ENCODE peak calls at places on chromosomes 6 and 20, in eight cellular contexts. O, T, L, Y, B, P, U and S are unnamed samples.

GRCh38 chr20:37293301-37293943 is 4.0 kb downstream of the MANBAL start:
- DNase-seq in O (peak), T (no peak), L (no peak), Y (no peak), B (no peak), P (no peak), U (no peak), S (no peak)

GRCh38 chr20:11229772-11230171 is 556.0 kb upstream of the JAG1 start:
- DNase-seq in O (no peak), T (no peak), L (no peak), Y (peak), B (no peak), P (no peak), U (no peak), S (peak)

GRCh38 chr20:64113444-64113775 is 6.0 kb upstream of the NPBWR2 start:
- DNase-seq in O (peak), T (no peak), L (peak), Y (no peak), B (no peak), P (no peak), U (peak), S (peak)

GRCh38 chr20:21302645-21303060 is 478 bp upstream of the XRN2 start:
- DNase-seq in O (no peak), T (no peak), L (no peak), Y (no peak), B (no peak), P (no peak), U (no peak), S (no peak)

GRCh38 chr20:11810316-11811130 is 107.2 kb upstream of the BTBD3 start:
- DNase-seq in O (no peak), T (no peak), L (no peak), Y (no peak), B (no peak), P (no peak), U (no peak), S (no peak)

GRCh38 chr20:58512808-58513552 is 2.2 kb downstream of the APCDD1L start:
- DNase-seq in O (no peak), T (no peak), L (no peak), Y (no peak), B (peak), P (no peak), U (no peak), S (no peak)

GRCh38 chr6:82861121-82861520 is 204.5 kb downstream of the UBE3D start:
- DNase-seq in O (no peak), T (no peak), L (no peak), Y (no peak), B (no peak), P (no peak), U (no peak), S (no peak)

GRCh38 chr6:25177629-25178028 is 101.5 kb upstream of the CARMIL1 start:
- DNase-seq in O (no peak), T (no peak), L (no peak), Y (no peak), B (no peak), P (no peak), U (no peak), S (no peak)

GRCh38 chr20:1283522-1284210 is 17.6 kb downstream of the SNPH start:
- DNase-seq in O (no peak), T (no peak), L (no peak), Y (no peak), B (no peak), P (no peak), U (no peak), S (no peak)

GRCh38 chr6:136969930-136970329 is 47.8 kb downstream of the SLC35D3 start:
- DNase-seq in O (no peak), T (no peak), L (no peak), Y (no peak), B (no peak), P (no peak), U (no peak), S (no peak)

GRCh38 chr20:43870484-43870883 is 44.2 kb upstream of the TOX2 start:
- DNase-seq in O (no peak), T (no peak), L (no peak), Y (no peak), B (no peak), P (no peak), U (no peak), S (no peak)

GRCh38 chr20:4159765-4160490 is 144.6 kb upstream of the RNF24 start:
- DNase-seq in O (peak), T (peak), L (no peak), Y (no peak), B (peak), P (no peak), U (no peak), S (no peak)

GRCh38 chr20:33103561-33103960 is 24.1 kb downstream of the BPIFB4 start:
- DNase-seq in O (no peak), T (no peak), L (no peak), Y (no peak), B (no peak), P (no peak), U (no peak), S (no peak)

GRCh38 chr20:46621492-46621891 is 29.8 kb downstream of the SLC13A3 start:
- DNase-seq in O (no peak), T (no peak), L (no peak), Y (no peak), B (no peak), P (no peak), U (no peak), S (no peak)

GRCh38 chr20:63648895-63649589 is 4.2 kb downstream of the STMN3 start:
- DNase-seq in O (no peak), T (no peak), L (no peak), Y (no peak), B (no peak), P (no peak), U (no peak), S (no peak)

GRCh38 chr20:40738976-40739375 is 49.9 kb upstream of the MAFB start:
- DNase-seq in O (no peak), T (no peak), L (no peak), Y (no peak), B (peak), P (no peak), U (no peak), S (no peak)

GRCh38 chr20:32823078-32823477 is 3.3 kb downstream of the MAPRE1 start:
- DNase-seq in O (no peak), T (no peak), L (no peak), Y (peak), B (no peak), P (no peak), U (no peak), S (no peak)

GRCh38 chr20:36394340-36394965 is 88.3 kb downstream of the DLGAP4 start:
- DNase-seq in O (peak), T (no peak), L (no peak), Y (no peak), B (no peak), P (no peak), U (no peak), S (no peak)

GRCh38 chr6:39086294-39086693 is 28.7 kb downstream of the SAYSD1 start:
- DNase-seq in O (no peak), T (no peak), L (no peak), Y (no peak), B (no peak), P (no peak), U (no peak), S (no peak)

GRCh38 chr6:31122803-31123706 is 2.8 kb upstream of the CDSN start:
- DNase-seq in O (no peak), T (no peak), L (no peak), Y (peak), B (no peak), P (peak), U (peak), S (peak)

GRCh38 chr6:151067684-151068596 is 171.8 kb upstream of the AKAP12 start:
- DNase-seq in O (no peak), T (no peak), L (peak), Y (peak), B (peak), P (peak), U (peak), S (peak)

GRCh38 chr6:53109612-53110011 is 39.0 kb downstream of the GCM1 start:
- DNase-seq in O (no peak), T (no peak), L (no peak), Y (no peak), B (no peak), P (no peak), U (no peak), S (no peak)

GRCh38 chr6:106724848-106725247 is 95.5 kb downstream of the QRSL1 start:
- DNase-seq in O (no peak), T (no peak), L (peak), Y (peak), B (no peak), P (no peak), U (no peak), S (no peak)

GRCh38 chr6:133992992-133993682 is 40.1 kb downstream of the TBPL1 start:
- DNase-seq in O (no peak), T (no peak), L (no peak), Y (no peak), B (no peak), P (no peak), U (no peak), S (peak)

GRCh38 chr6:134870677-134871498 is 79.0 kb downstream of the ALDH8A1 start:
- DNase-seq in O (no peak), T (no peak), L (no peak), Y (no peak), B (no peak), P (no peak), U (no peak), S (no peak)

GRCh38 chr20:57476641-57477461 is 48.1 kb downstream of the CTCFL start:
- DNase-seq in O (no peak), T (peak), L (peak), Y (no peak), B (no peak), P (no peak), U (no peak), S (no peak)

GRCh38 chr20:24970743-24971142 is 21.7 kb downstream of the CST7 start:
- DNase-seq in O (no peak), T (peak), L (peak), Y (no peak), B (peak), P (no peak), U (no peak), S (no peak)

GRCh38 chr6:77450924-77451323 is 12.4 kb downstream of the HTR1B start:
- DNase-seq in O (no peak), T (no peak), L (no peak), Y (no peak), B (no peak), P (no peak), U (no peak), S (no peak)

GRCh38 chr20:25299801-25300200 is 51.9 kb downstream of the PYGB start:
- DNase-seq in O (no peak), T (no peak), L (no peak), Y (no peak), B (no peak), P (no peak), U (no peak), S (peak)

GRCh38 chr6:40950986-40951730 is 87.9 kb downstream of the UNC5CL start:
- DNase-seq in O (no peak), T (no peak), L (no peak), Y (no peak), B (no peak), P (no peak), U (no peak), S (no peak)

DNA sequence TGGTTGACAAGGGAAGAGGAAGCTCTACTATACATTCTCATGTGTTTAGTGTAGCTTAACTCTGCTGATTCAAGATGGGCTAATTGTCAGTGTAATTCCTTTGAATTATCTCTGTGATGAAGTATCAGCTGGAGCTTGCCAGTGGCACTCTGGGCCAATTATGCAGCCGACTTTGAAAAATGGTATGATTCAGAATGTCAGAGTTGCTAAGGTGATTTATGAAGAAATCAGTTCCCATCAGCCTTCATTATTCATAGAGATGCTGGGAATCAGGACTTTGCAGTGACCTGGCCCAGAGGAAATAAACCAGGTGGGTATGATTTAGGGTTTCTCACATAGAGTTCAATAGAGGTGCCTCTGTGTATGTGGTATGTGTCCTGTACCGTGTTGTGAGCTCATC is 33.4 kb downstream of the KCNS1 start:
- DNase-seq in O (no peak), T (no peak), L (no peak), Y (no peak), B (no peak), P (no peak), U (no peak), S (no peak)
- H3K27ac ChIP-seq in O (no peak), T (no peak), L (no peak), Y (no peak), B (no peak), P (no peak), U (peak), S (no peak)

DNA sequence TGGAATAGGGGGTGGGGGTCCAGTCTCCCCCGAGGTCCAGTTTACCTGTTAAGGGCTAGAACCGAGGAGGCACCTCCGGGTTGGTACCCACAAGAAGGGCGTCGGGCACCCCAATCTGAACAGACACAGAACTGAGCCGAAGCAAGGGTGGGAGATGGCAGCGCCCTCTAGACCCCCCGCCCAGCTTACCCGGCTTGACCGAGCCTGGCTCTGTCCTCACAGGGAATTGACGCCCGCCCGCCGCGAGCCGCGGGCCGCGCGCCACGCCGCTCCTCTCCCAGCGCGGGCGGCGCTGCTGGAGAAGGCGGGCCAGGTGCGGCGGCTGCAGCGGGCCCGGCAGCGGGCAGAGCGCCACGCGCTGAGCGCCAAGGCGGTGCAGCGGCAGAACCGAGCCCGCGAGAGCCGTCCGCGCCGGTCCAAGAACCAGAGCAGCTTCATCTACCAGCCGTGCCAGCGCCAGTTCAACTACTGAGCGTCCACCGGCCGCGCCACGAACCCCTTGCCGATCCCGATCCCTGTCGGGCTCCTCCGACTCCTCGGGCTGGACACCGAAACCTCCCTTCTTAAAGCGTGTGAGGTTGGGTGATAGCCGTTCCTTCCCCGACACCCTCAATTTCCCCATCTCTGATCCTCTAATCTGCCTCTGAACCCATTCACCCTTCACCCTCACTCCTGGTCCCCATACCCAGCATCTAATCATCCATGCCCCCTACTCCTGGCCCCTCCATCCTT is 5.9 kb downstream of the TP53INP2 start:
- DNase-seq in O (peak), T (peak), L (peak), Y (no peak), B (no peak), P (peak), U (peak), S (peak)
- TF ChIP-seq CTCF in O (peak), T (no peak), L (peak), Y (peak), B (peak), P (peak), U (no peak), S (peak)

GRCh38 chr6:7236312-7237209 is 76.4 kb downstream of the SSR1 start:
- DNase-seq in O (no peak), T (no peak), L (no peak), Y (no peak), B (no peak), P (peak), U (peak), S (no peak)
- TF ChIP-seq POLR2A in O (no peak), T (no peak), L (no peak), Y (no peak), B (no peak), P (no peak), U (no peak), S (no peak)

DNA sequence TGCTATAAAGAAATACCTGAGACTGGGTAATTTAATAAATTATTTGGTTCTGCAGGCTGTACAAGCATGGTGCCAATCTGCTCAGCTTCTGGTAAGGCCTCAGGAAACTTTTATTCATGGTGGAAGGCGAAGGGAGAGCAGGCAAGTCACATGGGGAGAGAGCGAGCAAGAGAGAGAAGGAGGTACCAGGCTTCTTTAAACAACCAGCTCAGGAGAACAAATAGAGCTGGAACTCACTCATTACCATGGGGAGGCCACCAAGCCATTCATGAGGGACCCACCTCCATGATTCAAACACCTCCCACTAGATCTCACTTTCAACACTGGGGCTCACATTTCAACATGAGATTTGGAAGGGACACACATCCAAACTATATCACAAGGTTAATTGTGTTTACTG is 44.9 kb upstream of the CRISP1 start:
- DNase-seq in O (no peak), T (no peak), L (no peak), Y (no peak), B (no peak), P (no peak), U (no peak), S (no peak)
- H3K27ac ChIP-seq in O (no peak), T (no peak), L (no peak), Y (no peak), B (no peak), P (no peak), U (no peak), S (no peak)

DNA sequence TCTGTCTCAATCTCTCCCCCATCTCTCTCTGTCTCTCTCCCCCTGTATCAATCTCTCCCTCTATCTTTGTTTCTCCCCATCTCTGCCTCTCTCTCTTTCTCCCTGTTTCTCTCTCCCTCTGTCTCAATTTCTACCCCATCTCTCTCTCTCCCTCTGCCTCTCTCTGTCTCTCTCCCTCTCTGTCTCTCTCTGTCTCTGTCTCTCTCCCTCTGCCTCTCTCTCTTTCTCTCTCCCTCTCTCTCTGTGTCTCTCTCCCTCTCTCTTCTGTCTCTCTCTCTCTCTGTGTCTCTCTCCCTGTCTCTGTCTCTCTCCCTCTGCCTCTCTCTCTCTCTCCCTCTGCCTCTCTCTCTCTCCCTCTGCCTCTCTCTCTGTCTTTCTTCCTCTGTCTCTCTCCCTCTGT is 62.6 kb downstream of the DACT2 start:
- DNase-seq in O (no peak), T (no peak), L (no peak), Y (no peak), B (no peak), P (no peak), U (no peak), S (no peak)
- TF ChIP-seq CTCF in O (no peak), T (no peak), L (no peak), Y (no peak), B (no peak), P (no peak), U (no peak), S (no peak)

DNA sequence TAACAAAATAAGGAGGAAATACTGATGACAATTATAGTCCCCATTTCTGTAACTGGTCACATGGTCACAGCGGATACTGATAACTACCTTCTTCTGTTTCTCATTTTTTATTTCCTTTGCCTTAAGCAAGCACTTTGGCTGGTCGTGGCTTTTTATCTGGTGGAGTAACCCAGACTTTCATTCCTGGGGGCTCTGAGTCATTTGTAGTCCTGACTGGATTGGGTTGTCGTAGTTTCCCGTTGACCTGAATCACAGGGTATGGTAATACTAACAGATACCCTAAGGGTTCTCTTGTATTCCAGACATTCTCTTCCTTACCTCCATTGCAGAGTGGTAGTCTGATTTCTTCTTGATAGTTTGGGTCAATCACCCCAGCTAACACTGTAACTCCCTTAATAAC is 500.3 kb upstream of the ADGRB3 start:
- DNase-seq in O (no peak), T (no peak), L (no peak), Y (no peak), B (no peak), P (no peak), U (no peak), S (no peak)
- TF ChIP-seq POLR2A in O (no peak), T (no peak), L (no peak), Y (no peak), B (no peak), P (no peak), U (no peak), S (no peak)

GRCh38 chr20:13638496-13639477 is at the start of gene TASP1:
- DNase-seq in O (peak), T (peak), L (peak), Y (peak), B (peak), P (peak), U (peak), S (peak)
- H3K27ac ChIP-seq in O (peak), T (peak), L (peak), Y (peak), B (peak), P (peak), U (peak), S (peak)

GRCh38 chr6:51866001-51866400 is 221.4 kb downstream of the PKHD1 start:
- DNase-seq in O (no peak), T (no peak), L (no peak), Y (no peak), B (no peak), P (no peak), U (no peak), S (no peak)

GRCh38 chr6:51868591-51869355 is 218.6 kb downstream of the PKHD1 start:
- DNase-seq in O (no peak), T (no peak), L (no peak), Y (no peak), B (no peak), P (no peak), U (no peak), S (no peak)

GRCh38 chr6:51865176-51865575 is 222.2 kb downstream of the PKHD1 start:
- DNase-seq in O (no peak), T (no peak), L (no peak), Y (no peak), B (no peak), P (no peak), U (no peak), S (no peak)

DNA sequence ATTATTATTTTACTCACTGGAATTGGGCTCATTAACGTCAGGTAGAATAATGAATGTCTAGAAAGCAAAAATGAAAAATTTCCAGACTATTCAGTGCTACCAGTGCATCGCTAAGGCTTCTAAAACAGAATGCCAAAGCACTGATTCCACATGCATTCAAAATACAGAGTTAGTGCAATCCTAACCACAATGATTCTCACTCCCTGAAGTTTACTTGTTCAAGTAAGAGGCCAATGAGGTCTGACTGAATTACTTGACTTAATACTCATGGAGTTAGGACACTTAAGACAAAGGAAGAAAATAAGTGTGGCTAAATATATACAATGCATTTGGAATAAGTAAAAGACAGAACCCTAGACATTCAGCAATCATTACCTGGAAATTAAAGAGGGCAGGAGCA is 220.5 kb downstream of the PKHD1 start:
- DNase-seq in O (no peak), T (no peak), L (no peak), Y (no peak), B (no peak), P (no peak), U (no peak), S (no peak)
- TF ChIP-seq CTCF in O (no peak), T (no peak), L (no peak), Y (no peak), B (no peak), P (no peak), U (no peak), S (no peak)

GRCh38 chr20:48846516-48847492 is 19.0 kb upstream of the PREX1 start:
- DNase-seq in O (no peak), T (no peak), L (no peak), Y (peak), B (peak), P (no peak), U (no peak), S (no peak)
- TF ChIP-seq POLR2A in O (no peak), T (no peak), L (no peak), Y (no peak), B (peak), P (no peak), U (no peak), S (no peak)